ENCODE peak calls at places on chromosomes 3 and 15, in eight cellular contexts. K is thoracic aorta, P is WERI-Rb-1, Z is lower lobe of right lung, Y is H9, T is Peyer's patch, V is endothelial cell of umbilical vein, H is ovary. X is an unnamed sample.

GRCh38 chr3:152403632-152404066 is 134.9 kb downstream of the MBNL1 start:
- DNase-seq in H (no peak), T (no peak), Y (no peak), Z (peak), V (no peak), K (peak), P (no peak), X (no peak)

GRCh38 chr3:29976871-29977270 is 629.5 kb upstream of the TGFBR2 start:
- DNase-seq in Y (no peak), T (no peak), Z (no peak), V (peak), P (no peak), H (no peak), K (no peak), X (no peak)

GRCh38 chr15:77032052-77032646 is 37.2 kb downstream of the PSTPIP1 start:
- DNase-seq in H (peak), Y (peak), Z (peak), K (no peak), P (no peak), T (peak), V (no peak), X (peak)

GRCh38 chr3:155282416-155283091 is 10.9 kb downstream of the STRIT1 start:
- DNase-seq in Z (no peak), Y (no peak), T (no peak), K (no peak), V (no peak), H (no peak), P (no peak), X (no peak)

GRCh38 chr15:42012241-42012640 is 8.6 kb downstream of the PLA2G4E start:
- DNase-seq in Y (no peak), K (no peak), Z (peak), V (no peak), H (no peak), T (no peak), P (no peak), X (no peak)

GRCh38 chr15:65395567-65396185 is 17.9 kb upstream of the IGDCC3 start:
- DNase-seq in H (no peak), Y (no peak), T (no peak), P (no peak), V (no peak), Z (no peak), K (no peak), X (no peak)

GRCh38 chr3:141530133-141530768 is 43.4 kb downstream of the RASA2 start:
- DNase-seq in T (no peak), Z (no peak), V (peak), P (no peak), Y (no peak), H (no peak), K (no peak), X (no peak)

GRCh38 chr3:148880681-148881080 is 15.6 kb downstream of the CPA3 start:
- DNase-seq in Y (peak), V (no peak), H (no peak), Z (no peak), K (no peak), P (peak), T (no peak), X (no peak)

GRCh38 chr15:90594297-90594696 is 64.6 kb downstream of the CRTC3 start:
- DNase-seq in K (peak), V (peak), Y (no peak), Z (peak), T (peak), H (no peak), P (no peak), X (peak)

GRCh38 chr3:182829761-182830405 is 36.6 kb downstream of the ATP11B start:
- DNase-seq in P (no peak), Y (no peak), K (no peak), T (no peak), V (no peak), Z (no peak), H (no peak), X (no peak)

GRCh38 chr3:127791221-127791913 is 30.9 kb downstream of the MGLL start:
- DNase-seq in T (no peak), Z (no peak), H (no peak), V (no peak), K (no peak), P (peak), Y (peak), X (no peak)

GRCh38 chr3:81218023-81218422 is 543.4 kb downstream of the GBE1 start:
- DNase-seq in H (no peak), K (no peak), P (peak), Z (no peak), Y (no peak), V (peak), T (no peak), X (no peak)

GRCh38 chr3:187843654-187844053 is 98.4 kb upstream of the BCL6 start:
- DNase-seq in K (no peak), Z (no peak), P (no peak), Y (no peak), T (no peak), V (no peak), H (no peak), X (no peak)

GRCh38 chr3:140943781-140944547 is 2.3 kb downstream of the SLC25A36 start:
- DNase-seq in P (no peak), Z (no peak), V (no peak), K (no peak), Y (no peak), T (no peak), H (no peak), X (no peak)

GRCh38 chr3:63910873-63911272 is 1.3 kb downstream of the SCAANT1 start:
- DNase-seq in Y (no peak), P (no peak), V (peak), K (no peak), Z (no peak), H (no peak), T (no peak), X (no peak)

DNA sequence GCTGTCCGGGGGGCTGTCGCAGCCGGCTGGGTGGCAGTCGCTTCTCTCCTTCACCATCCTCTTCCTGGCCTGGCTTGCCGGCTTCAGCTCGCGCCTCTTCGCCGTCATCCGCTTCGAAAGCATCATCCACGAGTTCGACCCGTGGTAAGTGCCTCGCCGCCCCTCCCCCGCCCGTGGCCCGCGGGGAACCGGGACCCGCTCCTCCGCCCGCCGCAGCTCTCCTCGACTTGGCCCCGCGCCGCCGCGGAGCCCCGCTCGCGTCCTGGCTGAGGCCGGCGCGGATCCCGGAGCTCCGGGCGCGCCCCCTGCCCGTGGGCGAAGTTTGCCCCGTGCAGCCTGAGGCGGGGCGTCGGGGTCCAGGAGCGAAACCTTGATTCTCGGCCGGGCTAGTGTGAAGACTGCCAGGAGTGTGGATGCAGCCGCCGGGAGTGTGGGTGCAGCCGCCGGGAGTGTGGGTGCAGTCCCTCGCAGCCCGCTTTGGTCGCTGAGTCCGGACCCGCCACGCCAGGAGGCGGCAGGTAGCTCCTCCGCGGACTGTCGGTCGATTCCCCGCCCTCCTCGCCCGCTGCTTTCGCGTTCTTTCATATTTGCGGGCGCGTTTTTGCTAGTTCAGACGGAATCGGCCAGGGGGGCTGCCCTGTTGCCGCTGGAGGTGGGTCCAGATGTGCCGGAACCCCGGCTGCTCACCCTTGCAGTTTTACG is 595 bp downstream of the STT3B start:
- DNase-seq in P (peak), K (no peak), V (peak), Z (peak), Y (peak), H (peak), T (peak), X (peak)
- TF ChIP-seq CTCF in P (peak), K (no peak), V (no peak), Z (no peak), Y (peak), H (no peak), T (no peak), X (no peak)

DNA sequence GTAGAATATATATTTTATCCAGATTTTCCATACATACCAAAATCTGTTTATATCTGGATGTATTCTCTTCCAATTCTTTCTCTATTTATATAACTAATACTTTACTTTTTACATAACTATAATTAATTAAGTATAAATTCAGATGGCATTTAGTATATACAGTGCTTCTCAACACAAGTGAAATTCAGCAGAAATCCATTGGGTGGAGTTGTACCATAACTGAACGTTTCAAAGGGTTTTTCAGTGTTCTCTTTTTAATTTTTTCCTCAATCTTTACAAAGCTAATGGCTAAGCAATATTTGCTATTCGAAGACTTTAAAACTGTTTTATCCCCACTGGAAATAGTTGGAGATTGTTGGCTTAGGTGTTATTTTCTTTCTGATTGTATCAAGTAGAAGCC is 13.9 kb upstream of the ZBBX start:
- DNase-seq in Y (no peak), K (no peak), Z (no peak), H (no peak), V (no peak), P (no peak), T (no peak), X (no peak)
- TF ChIP-seq CTCF in Y (peak), K (no peak), Z (no peak), H (no peak), V (no peak), P (no peak), T (no peak), X (no peak)

DNA sequence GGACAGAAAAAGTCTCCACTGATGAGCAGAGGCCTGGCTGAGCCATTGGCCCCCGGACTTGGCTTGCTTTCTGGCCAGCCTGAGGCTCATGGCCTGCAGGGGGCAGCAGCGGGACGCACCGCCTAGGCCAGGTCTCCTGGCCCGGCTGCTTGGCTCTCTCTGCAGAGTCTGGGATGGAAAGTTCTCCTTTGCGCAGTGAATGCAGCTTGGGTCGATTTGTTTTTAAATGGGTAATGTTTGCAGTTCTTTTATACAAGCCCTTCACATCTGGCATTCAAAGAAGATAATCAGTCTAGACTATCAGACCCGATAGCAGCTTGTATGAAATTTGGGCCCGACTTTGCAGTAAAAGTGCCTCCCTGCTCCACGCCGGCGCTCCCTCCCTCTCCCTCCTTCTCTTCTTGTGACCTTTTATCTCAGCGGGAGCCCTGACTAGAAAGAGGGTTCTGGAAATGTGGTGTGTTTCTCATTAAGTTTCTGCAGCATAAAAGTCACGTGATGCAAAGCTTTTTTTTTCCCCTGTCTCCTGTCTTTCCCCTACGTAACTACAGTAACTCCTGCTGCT is 59.9 kb downstream of the ZNF621 start:
- DNase-seq in H (peak), Z (peak), P (peak), T (peak), Y (peak), K (peak), V (peak), X (peak)
- TF ChIP-seq CTCF in H (peak), Z (peak), P (peak), T (peak), Y (peak), K (peak), V (peak), X (peak)

GRCh38 chr3:170055209-170055608 is 17.4 kb downstream of the GPR160 start:
- DNase-seq in H (no peak), V (no peak), Z (no peak), K (no peak), P (no peak), Y (no peak), T (no peak), X (no peak)

GRCh38 chr3:170052398-170052797 is 14.6 kb downstream of the GPR160 start:
- DNase-seq in H (no peak), V (no peak), K (no peak), P (no peak), T (no peak), Y (no peak), Z (no peak), X (no peak)

GRCh38 chr3:170057550-170057949 is 19.8 kb downstream of the GPR160 start:
- DNase-seq in H (no peak), Y (no peak), K (no peak), P (no peak), V (no peak), T (no peak), Z (no peak), X (no peak)

GRCh38 chr3:170056710-170057454 is 19.1 kb downstream of the GPR160 start:
- DNase-seq in Y (no peak), Z (no peak), K (no peak), T (no peak), P (no peak), V (no peak), H (no peak), X (no peak)

GRCh38 chr3:170054204-170054603 is 16.4 kb downstream of the GPR160 start:
- DNase-seq in Y (no peak), K (no peak), P (no peak), V (peak), H (no peak), T (no peak), Z (no peak), X (no peak)
- TF ChIP-seq CTCF in Y (peak), K (no peak), P (peak), V (peak), H (no peak), T (no peak), Z (peak), X (no peak)

GRCh38 chr15:57486807-57487206 is 104.9 kb upstream of the MYZAP start:
- DNase-seq in K (no peak), T (no peak), H (no peak), P (no peak), Y (no peak), Z (no peak), V (no peak), X (no peak)
- TF ChIP-seq CTCF in K (no peak), T (no peak), H (no peak), P (no peak), Y (no peak), Z (no peak), V (no peak), X (no peak)

GRCh38 chr3:21551019-21551418 is 200.0 kb downstream of the ZNF385D start:
- DNase-seq in Y (no peak), P (no peak), H (no peak), K (no peak), V (no peak), Z (no peak), T (no peak), X (no peak)
- TF ChIP-seq CTCF in Y (peak), P (peak), H (no peak), K (no peak), V (no peak), Z (no peak), T (no peak), X (no peak)

GRCh38 chr3:99818818-99819217 is 1.2 kb downstream of the CMSS1 start:
- DNase-seq in H (no peak), Z (no peak), Y (no peak), K (no peak), T (no peak), P (no peak), V (no peak), X (no peak)

GRCh38 chr3:99817437-99818240 is at the start of gene CMSS1:
- DNase-seq in H (peak), Z (peak), Y (peak), K (peak), P (peak), T (peak), V (peak), X (peak)

GRCh38 chr3:99817047-99817436 is 620 bp upstream of the CMSS1 start:
- DNase-seq in H (peak), V (no peak), P (peak), K (no peak), T (peak), Z (no peak), Y (peak), X (no peak)
- TF ChIP-seq CTCF in H (no peak), V (no peak), P (no peak), K (no peak), T (no peak), Z (no peak), Y (no peak), X (no peak)

X was measured in natural killer cell.